ENCODE peak calls at places on chromosomes 12 and 14, in nine cellular contexts. Y is PC-9; O is sciatic nerve; N is ELF-1; D is substantia nigra; A is endothelial cell; K is heart right ventricle; V is activated CD8-positive, alpha-beta memory T cell treated with anti-CD3 and anti-CD28 coated beads for 4 hours; J is NAMALWA. X is an unnamed sample.

GRCh38 chr12:12510141-12510540 is 52.5 kb downstream of the DUSP16 start:
- DNase-seq in D (no peak), V (no peak), Y (no peak), K (no peak), N (no peak), O (no peak), J (no peak), A (no peak), X (no peak)

GRCh38 chr14:52873694-52874093 is 77.2 kb downstream of the FERMT2 start:
- DNase-seq in A (no peak), V (no peak), D (no peak), N (no peak), O (no peak), K (no peak), Y (no peak), J (no peak), X (no peak)

GRCh38 chr12:27996761-27997160 is 24.2 kb upstream of the PTHLH start:
- DNase-seq in J (no peak), O (no peak), A (no peak), K (no peak), Y (no peak), V (no peak), D (no peak), N (no peak), X (no peak)

GRCh38 chr12:96502477-96502876 is 13.1 kb downstream of the CFAP54 start:
- DNase-seq in N (no peak), A (no peak), K (no peak), O (no peak), V (no peak), Y (no peak), D (no peak), J (no peak), X (no peak)

GRCh38 chr14:85711620-85712019 is 181.7 kb downstream of the FLRT2 start:
- DNase-seq in Y (no peak), K (no peak), N (no peak), V (no peak), A (no peak), D (no peak), J (no peak), O (no peak), X (no peak)

GRCh38 chr14:77498120-77498979 is at the start of gene ISM2:
- DNase-seq in V (no peak), A (peak), Y (peak), D (no peak), J (peak), O (peak), N (peak), K (no peak), X (no peak)

GRCh38 chr12:4780624-4781023 is 60.4 kb downstream of the GALNT8 start:
- DNase-seq in D (peak), N (no peak), A (no peak), O (peak), Y (no peak), V (no peak), K (no peak), J (no peak), X (no peak)

GRCh38 chr14:105400016-105400415 is 1.7 kb downstream of the TEX22 start:
- DNase-seq in J (no peak), Y (no peak), D (no peak), O (no peak), N (no peak), K (no peak), V (no peak), A (no peak), X (no peak)

GRCh38 chr14:51478241-51478640 is 173.5 kb upstream of the FRMD6 start:
- DNase-seq in V (no peak), O (no peak), N (no peak), J (no peak), K (no peak), Y (no peak), D (no peak), A (no peak), X (no peak)

GRCh38 chr14:69056389-69056788 is 77.3 kb upstream of the ACTN1 start:
- DNase-seq in A (no peak), O (no peak), Y (no peak), D (peak), V (no peak), N (peak), J (no peak), K (no peak), X (no peak)

GRCh38 chr12:106174876-106175275 is 36.1 kb upstream of the NUAK1 start:
- DNase-seq in J (no peak), Y (no peak), A (no peak), D (no peak), N (no peak), V (no peak), K (no peak), O (no peak), X (no peak)

GRCh38 chr14:74217672-74218448 is 21.4 kb upstream of the VSX2 start:
- DNase-seq in Y (peak), V (peak), K (peak), D (peak), N (peak), A (peak), J (no peak), O (peak), X (no peak)

GRCh38 chr12:132148368-132149045 is 4.2 kb downstream of the NOC4L start:
- DNase-seq in O (no peak), N (no peak), V (no peak), A (no peak), J (no peak), K (no peak), D (no peak), Y (no peak), X (no peak)

GRCh38 chr12:9064201-9064814 is 51.4 kb downstream of the A2M start:
- DNase-seq in A (peak), O (peak), J (peak), D (peak), Y (peak), N (peak), V (no peak), K (peak), X (peak)

GRCh38 chr12:59372971-59373370 is 222.9 kb upstream of the SLC16A7 start:
- DNase-seq in K (no peak), V (no peak), J (peak), D (peak), N (peak), Y (no peak), O (no peak), A (peak), X (no peak)

GRCh38 chr12:118055144-118055557 is 5.8 kb downstream of the WSB2 start:
- DNase-seq in V (peak), Y (peak), N (peak), O (no peak), K (peak), J (peak), A (peak), D (peak), X (no peak)

GRCh38 chr14:35687335-35687939 is 121.7 kb downstream of the RALGAPA1 start:
- DNase-seq in A (peak), O (no peak), N (no peak), Y (peak), K (no peak), J (peak), D (peak), V (no peak), X (peak)

X was measured in brain pericyte.